ENCODE peak calls at places on chromosomes 4 and X, in nine cellular contexts. C is NCI-H1930; V is MG63; S is A549; L is activated T-helper 1 cell treated with anti-CD3 and anti-CD28 coated beads, Interleukin-2, amount 50 U/mL, for 16 hours; T is hepatic stellate cell; E is RCC 7860; P is Calu3; O is HFFc6. N is an unnamed sample.

GRCh38 chrX:67604979-67605703 is 61.3 kb downstream of the AR start:
- DNase-seq in L (no peak), P (no peak), T (peak), S (peak), C (no peak), E (peak), V (peak), O (peak), N (no peak)

GRCh38 chr4:184397516-184398163 is 76.7 kb downstream of the IRF2 start:
- DNase-seq in T (no peak), O (no peak), E (no peak), C (no peak), V (no peak), S (no peak), P (no peak), L (no peak), N (no peak)

GRCh38 chr4:183261953-183262775 is 57.9 kb downstream of the CLDN22 start:
- DNase-seq in O (peak), V (peak), E (peak), L (peak), T (peak), S (peak), P (peak), C (peak), N (peak)

GRCh38 chr4:146334862-146335449 is 120.6 kb downstream of the REELD1 start:
- DNase-seq in V (peak), E (no peak), P (no peak), S (no peak), O (no peak), T (no peak), C (no peak), L (no peak), N (no peak)

GRCh38 chrX:2272337-2272736 is 228.4 kb downstream of the DHRSX start:
- DNase-seq in L (no peak), O (no peak), V (no peak), S (no peak), C (no peak), P (no peak), E (no peak), T (no peak), N (no peak)

GRCh38 chr4:164997324-164997723 is 19.9 kb upstream of the TRIM61 start:
- DNase-seq in E (no peak), V (peak), P (peak), S (peak), O (no peak), C (no peak), T (no peak), L (no peak), N (peak)

GRCh38 chrX:361231-362145 is 25.2 kb downstream of the PPP2R3B start:
- DNase-seq in E (no peak), L (no peak), O (no peak), C (no peak), T (no peak), S (no peak), P (no peak), V (no peak), N (no peak)

GRCh38 chr4:94472056-94472826 is 20.5 kb downstream of the PDLIM5 start:
- DNase-seq in O (peak), S (no peak), V (peak), L (no peak), P (no peak), E (no peak), T (no peak), C (no peak), N (no peak)

GRCh38 chr4:7335363-7336066 is 99.2 kb downstream of the PSAPL1 start:
- DNase-seq in E (peak), C (peak), P (peak), O (no peak), T (peak), L (no peak), S (peak), V (peak), N (peak)

GRCh38 chrX:100650841-100651240 is 6.8 kb downstream of the SRPX2 start:
- DNase-seq in S (no peak), E (no peak), V (no peak), P (no peak), L (no peak), O (no peak), C (no peak), T (no peak), N (no peak)

GRCh38 chr4:89152972-89153371 is 41.6 kb downstream of the TIGD2 start:
- DNase-seq in S (no peak), L (no peak), E (no peak), P (no peak), O (no peak), C (no peak), T (no peak), V (peak), N (no peak)

GRCh38 chr4:88107406-88108107 is 50.9 kb downstream of the ABCG2 start:
- DNase-seq in V (peak), O (no peak), C (no peak), L (no peak), S (peak), E (peak), T (no peak), P (peak), N (peak)

GRCh38 chrX:122565952-122566351 is 618.1 kb upstream of the GRIA3 start:
- DNase-seq in P (peak), E (peak), S (peak), O (peak), T (peak), C (no peak), L (no peak), V (peak), N (no peak)

GRCh38 chr4:94298725-94299252 is 43.8 kb downstream of the HPGDS start:
- DNase-seq in E (no peak), O (no peak), C (no peak), L (no peak), T (no peak), V (no peak), S (no peak), P (no peak), N (no peak)